ENCODE peak calls at places on chromosome 13, in five cellular contexts. W, P, Z, S and H are unnamed samples.

GRCh38 chr13:111385182-111385857 is 64.9 kb downstream of the TEX29 start:
- DNase-seq in Z (no peak), W (no peak), S (no peak), P (peak; percentile 55), H (no peak)

GRCh38 chr13:93915269-93915809 is 564.1 kb downstream of the DCT start:
- DNase-seq in W (peak; percentile 72), Z (no peak), S (no peak), P (no peak), H (no peak)

GRCh38 chr13:99323488-99323887 is 16.3 kb upstream of the GPR183 start:
- DNase-seq in P (no peak), Z (no peak), S (no peak), W (peak; percentile 54), H (peak; percentile 47)

GRCh38 chr13:96851856-96852255 is 142.4 kb downstream of the OXGR1 start:
- DNase-seq in P (no peak), S (no peak), W (no peak), Z (no peak), H (no peak)

GRCh38 chr13:98147521-98147920 is 4.6 kb downstream of the FARP1 start:
- DNase-seq in Z (no peak), P (no peak), W (no peak), S (no peak), H (no peak)

GRCh38 chr13:100589178-100589725 is 663 bp upstream of the GGACT start:
- DNase-seq in W (no peak), P (no peak), S (no peak), Z (no peak), H (no peak)

GRCh38 chr13:98349731-98350305 is 172.7 kb upstream of the RNF113B start:
- DNase-seq in Z (no peak), S (no peak), P (no peak), W (no peak), H (no peak)

GRCh38 chr13:23621316-23621645 is 51.1 kb downstream of the TNFRSF19 start:
- DNase-seq in P (no peak), Z (no peak), S (no peak), W (peak; percentile 95), H (peak; percentile 95)

GRCh38 chr13:20175406-20175794 is 14.5 kb upstream of the GJA3 start:
- DNase-seq in P (no peak), W (no peak), Z (no peak), S (no peak), H (no peak)

GRCh38 chr13:40979232-40979631 is 39.9 kb downstream of the ELF1 start:
- DNase-seq in S (no peak), Z (no peak), W (no peak), P (no peak), H (no peak)

GRCh38 chr13:78881054-78881453 is 222.1 kb upstream of the OBI1 start:
- DNase-seq in P (no peak), S (no peak), W (no peak), Z (no peak), H (no peak)

GRCh38 chr13:44404261-44405139 is 30.9 kb downstream of the SERP2 start:
- DNase-seq in P (no peak), Z (no peak), W (no peak), S (no peak), H (no peak)

DNA sequence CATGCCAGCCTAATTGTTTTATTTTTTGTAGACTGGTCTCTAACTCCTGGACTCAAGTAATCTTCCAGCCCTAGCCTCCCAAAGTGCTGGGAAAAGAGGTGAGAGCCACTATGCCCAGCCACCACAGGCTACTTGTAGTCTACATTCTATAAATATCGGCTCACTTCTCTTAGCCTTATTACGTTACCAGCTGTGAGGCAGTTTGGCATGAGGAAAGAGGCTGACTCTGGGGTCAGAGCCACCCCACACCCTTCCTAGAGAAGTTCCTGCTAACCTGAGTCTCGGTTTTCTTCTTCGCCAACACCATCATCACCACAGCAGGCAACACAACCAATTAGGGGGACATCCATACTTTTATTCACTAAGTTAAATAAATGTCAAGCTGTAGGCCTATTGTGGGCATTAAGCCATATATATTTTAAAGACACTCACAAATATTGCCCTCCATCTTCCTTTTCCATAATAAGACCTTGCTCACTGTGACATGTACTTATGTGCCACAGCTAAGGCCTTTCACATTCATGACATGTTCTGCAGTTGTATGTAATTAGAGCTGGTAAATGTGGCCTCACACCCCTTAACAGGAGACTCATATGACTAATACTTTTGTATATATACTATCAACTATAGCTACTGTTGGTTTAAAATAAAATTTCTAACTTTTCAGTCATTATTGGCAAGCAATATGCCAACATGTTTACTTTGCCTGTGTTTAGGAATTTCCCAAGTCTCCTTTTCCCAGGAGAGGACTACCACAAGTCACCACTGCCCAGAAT is 5.7 kb downstream of the SLC25A30 start:
- DNase-seq in Z (no peak), P (no peak), S (no peak), W (no peak), H (peak; percentile 26)
- H3K4me3 ChIP-seq in Z (no peak overlapping the region), P (no peak overlapping the region), S (no peak overlapping the region), W (no peak overlapping the region), H (no peak overlapping the region)

GRCh38 chr13:112968910-112969691 is at the start of gene MCF2L:
- DNase-seq in W (peak; percentile 37), P (peak; percentile 88), S (peak; percentile 84), Z (peak; percentile 47), H (peak; percentile 19)

GRCh38 chr13:112966776-112967175 is 2.2 kb upstream of the MCF2L start:
- DNase-seq in S (no peak), Z (no peak), W (no peak), P (peak; percentile 66), H (no peak)

GRCh38 chr13:112969692-112970338 is 801 bp downstream of the MCF2L start:
- DNase-seq in S (no peak), Z (no peak), W (no peak), P (no peak), H (no peak)

GRCh38 chr13:112967666-112968379 is 1.2 kb upstream of the MCF2L start:
- DNase-seq in P (peak; percentile 63), S (no peak), W (no peak), Z (no peak), H (no peak)

DNA sequence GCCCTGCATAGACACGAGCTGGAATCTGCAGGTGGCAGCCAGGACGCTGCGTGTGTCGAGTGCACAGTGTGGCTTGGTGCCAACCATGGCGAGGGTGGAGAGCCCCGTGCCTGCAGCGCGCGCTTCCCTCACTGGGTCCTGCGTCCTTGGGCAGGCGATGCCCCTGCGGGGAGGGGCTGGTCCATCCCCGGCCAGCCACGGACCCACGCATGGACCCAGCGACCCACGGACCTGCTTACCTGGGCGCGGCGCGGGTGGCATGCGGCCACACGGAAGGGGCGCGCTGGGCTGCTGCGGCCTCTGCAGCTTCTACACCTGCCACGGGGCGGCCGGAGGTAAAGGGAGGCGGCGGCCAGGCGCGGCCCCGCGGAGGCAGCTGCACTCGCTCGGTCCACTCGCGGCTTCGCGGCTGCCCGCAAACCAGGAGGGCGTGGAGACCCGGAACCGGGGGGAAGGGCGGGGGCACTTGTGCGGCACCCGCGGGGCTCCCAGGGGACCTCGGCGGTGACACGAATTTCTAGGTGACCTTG is 569 bp upstream of the MCF2L start:
- DNase-seq in Z (peak; percentile 70), P (peak; percentile 87), S (peak; percentile 67), W (no peak), H (no peak)
- TF ChIP-seq CTCF in Z (no peak), P (peak; percentile 10), S (no peak), W (no peak), H (no peak)

DNA sequence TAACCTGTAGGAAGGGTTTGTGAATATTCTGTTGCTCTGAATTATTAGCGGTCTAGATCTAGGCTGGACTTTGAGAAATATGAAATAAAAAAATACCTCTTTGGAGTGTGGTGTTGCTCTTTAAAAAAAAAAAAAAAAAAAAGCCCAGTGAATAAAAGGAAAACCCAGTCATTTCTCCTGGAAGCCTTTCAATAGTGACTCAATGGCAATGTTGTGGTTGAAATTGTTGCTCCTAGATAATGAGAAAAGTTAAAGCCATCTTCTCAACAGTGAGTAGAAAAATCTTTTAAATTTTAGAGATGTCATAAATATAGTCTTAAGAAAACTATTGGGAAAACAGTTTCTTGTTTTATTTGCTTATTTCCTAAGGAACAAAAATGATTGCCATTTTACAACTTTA is 135.3 kb downstream of the RFC3 start:
- DNase-seq in P (no peak), W (peak; percentile 79), Z (no peak), S (no peak), H (peak; percentile 9)
- H3K4me3 ChIP-seq in P (no peak overlapping the region), W (no peak overlapping the region), Z (no peak overlapping the region), S (no peak overlapping the region), H (no peak overlapping the region)

GRCh38 chr13:39417131-39417530 is 185.9 kb downstream of the LHFPL6 start:
- DNase-seq in S (no peak), W (no peak), P (no peak), Z (no peak), H (no peak)
- TF ChIP-seq CTCF in S (no peak), W (peak; percentile 31), P (no peak), Z (no peak), H (no peak)

GRCh38 chr13:51066091-51066831 is 44.8 kb downstream of the C13orf42 start:
- DNase-seq in P (no peak), Z (no peak), W (no peak), S (no peak), H (peak; percentile 14)
- H3K4me3 ChIP-seq in P (no peak overlapping the region), Z (no peak overlapping the region), W (no peak overlapping the region), S (no peak overlapping the region), H (no peak overlapping the region)

DNA sequence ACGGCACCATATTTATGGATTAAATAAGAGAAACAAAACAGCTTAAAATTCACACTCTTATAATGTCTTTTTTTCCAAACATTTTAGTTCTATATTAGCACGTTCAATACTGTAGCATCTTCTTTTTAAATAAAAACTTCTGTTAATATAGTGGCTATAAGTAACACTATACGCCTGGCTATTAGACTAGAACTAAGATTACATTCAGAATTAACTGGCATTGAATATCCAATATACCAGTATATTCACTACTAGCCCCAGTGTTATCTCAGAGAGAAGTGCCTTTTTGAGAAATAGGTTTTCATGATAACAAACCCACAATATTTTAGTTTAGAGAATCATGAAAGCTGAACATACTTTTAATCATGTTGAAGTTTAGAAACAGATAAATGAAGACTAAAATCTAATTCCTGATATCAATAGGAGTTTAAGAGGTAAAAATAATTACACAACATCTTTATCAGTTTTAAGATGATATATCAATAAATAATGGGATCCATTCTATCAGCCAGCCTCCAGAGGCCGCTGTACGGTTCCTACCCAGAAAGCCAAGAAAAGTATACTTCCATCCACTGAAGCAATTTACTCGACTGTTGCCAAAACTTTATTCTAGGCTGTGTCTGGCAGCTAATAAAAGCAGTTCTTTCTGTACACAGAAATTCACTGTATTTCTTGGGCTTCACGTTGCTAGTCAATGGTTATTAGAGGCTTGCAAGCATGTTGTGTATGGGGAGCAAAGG is 1113.4 kb upstream of the MIR17HG start:
- DNase-seq in P (no peak), Z (no peak), W (peak; percentile 16), S (no peak), H (no peak)
- TF ChIP-seq CTCF in P (no peak), Z (no peak), W (peak; percentile 25), S (no peak), H (peak; percentile 2)